ENCODE peak calls at places on chromosomes 7 and 10, in ten cellular contexts. O is OCI-LY7, Z is psoas muscle, H is HCT116, X is left lung, N is AG04450, L is NT2/D1, P is cardiac fibroblast, E is SK-N-SH, F is foreskin fibroblast. M is an unnamed sample.

GRCh38 chr10:60816624-60817023 is 38.3 kb downstream of the CDK1 start:
- DNase-seq in O (peak), Z (no peak), H (peak), X (no peak), N (peak), L (peak), P (peak), E (peak), F (peak), M (peak)

GRCh38 chr7:157360483-157361025 is 23.8 kb downstream of the DNAJB6 start:
- DNase-seq in O (no peak), Z (no peak), H (no peak), X (no peak), N (no peak), L (no peak), P (no peak), E (no peak), F (no peak), M (no peak)

GRCh38 chr7:36440880-36441279 is 51.2 kb downstream of the ANLN start:
- DNase-seq in O (no peak), Z (no peak), H (peak), X (no peak), N (no peak), L (no peak), P (peak), E (peak), F (no peak), M (no peak)

GRCh38 chr7:25580156-25580555 is 351.9 kb upstream of the NPVF start:
- DNase-seq in O (no peak), Z (no peak), H (no peak), X (no peak), N (no peak), L (no peak), P (no peak), E (no peak), F (no peak), M (no peak)

GRCh38 chr10:75611081-75611971 is 179.9 kb downstream of the LRMDA start:
- DNase-seq in O (no peak), Z (no peak), H (no peak), X (no peak), N (no peak), L (no peak), P (no peak), E (no peak), F (no peak), M (no peak)

GRCh38 chr7:121395494-121395960 is 581 bp downstream of the FAM3C start:
- DNase-seq in O (peak), Z (no peak), H (no peak), X (peak), N (no peak), L (no peak), P (no peak), E (peak), F (peak), M (no peak)

GRCh38 chr7:101156866-101157589 is 2.8 kb downstream of the AP1S1 start:
- DNase-seq in O (no peak), Z (no peak), H (no peak), X (no peak), N (no peak), L (no peak), P (no peak), E (no peak), F (no peak), M (no peak)

GRCh38 chr10:35600193-35600592 is 4.9 kb upstream of the GJD4 start:
- DNase-seq in O (no peak), Z (no peak), H (no peak), X (no peak), N (no peak), L (no peak), P (peak), E (no peak), F (no peak), M (no peak)

GRCh38 chr10:7525314-7526016 is 114.6 kb upstream of the SFMBT2 start:
- DNase-seq in O (peak), Z (no peak), H (peak), X (no peak), N (peak), L (peak), P (peak), E (peak), F (peak), M (peak)

GRCh38 chr7:91945476-91945875 is 4.8 kb downstream of the AKAP9 start:
- DNase-seq in O (no peak), Z (no peak), H (no peak), X (no peak), N (peak), L (no peak), P (peak), E (no peak), F (peak), M (no peak)

GRCh38 chr7:108515013-108515412 is 10.9 kb downstream of the PNPLA8 start:
- DNase-seq in O (no peak), Z (no peak), H (no peak), X (no peak), N (no peak), L (no peak), P (no peak), E (no peak), F (no peak), M (no peak)

GRCh38 chr10:116122664-116123063 is 150.3 kb downstream of the GFRA1 start:
- DNase-seq in O (no peak), Z (no peak), H (no peak), X (no peak), N (no peak), L (no peak), P (no peak), E (no peak), F (no peak), M (no peak)

GRCh38 chr7:155863721-155864151 is 51.5 kb upstream of the SHH start:
- DNase-seq in O (no peak), Z (no peak), H (no peak), X (no peak), N (no peak), L (no peak), P (no peak), E (no peak), F (no peak), M (no peak)

GRCh38 chr10:30158325-30158960 is 99.1 kb upstream of the JCAD start:
- DNase-seq in O (no peak), Z (no peak), H (no peak), X (no peak), N (no peak), L (no peak), P (no peak), E (no peak), F (no peak), M (no peak)

GRCh38 chr7:521221-522070 is 1.8 kb upstream of the PDGFA start:
- DNase-seq in O (no peak), Z (peak), H (no peak), X (peak), N (no peak), L (no peak), P (peak), E (peak), F (no peak), M (no peak)

GRCh38 chr10:45008524-45009161 is 7.9 kb downstream of the ZNF22 start:
- DNase-seq in O (peak), Z (no peak), H (peak), X (no peak), N (peak), L (peak), P (peak), E (peak), F (peak), M (peak)

GRCh38 chr7:157208758-157209413 is 70.2 kb downstream of the UBE3C start:
- DNase-seq in O (no peak), Z (no peak), H (no peak), X (no peak), N (no peak), L (no peak), P (no peak), E (no peak), F (no peak), M (no peak)

GRCh38 chr7:43303740-43304241 is 191.3 kb downstream of the HECW1 start:
- DNase-seq in O (no peak), Z (no peak), H (peak), X (no peak), N (no peak), L (no peak), P (peak), E (no peak), F (peak), M (peak)

GRCh38 chr10:107740962-107741690 is 576.6 kb upstream of the SORCS1 start:
- DNase-seq in O (no peak), Z (no peak), H (no peak), X (no peak), N (no peak), L (no peak), P (peak), E (no peak), F (peak), M (no peak)

GRCh38 chr7:44189286-44189992 is at the start of gene GCK:
- DNase-seq in O (no peak), Z (no peak), H (no peak), X (no peak), N (no peak), L (no peak), P (no peak), E (no peak), F (no peak), M (no peak)

DNA sequence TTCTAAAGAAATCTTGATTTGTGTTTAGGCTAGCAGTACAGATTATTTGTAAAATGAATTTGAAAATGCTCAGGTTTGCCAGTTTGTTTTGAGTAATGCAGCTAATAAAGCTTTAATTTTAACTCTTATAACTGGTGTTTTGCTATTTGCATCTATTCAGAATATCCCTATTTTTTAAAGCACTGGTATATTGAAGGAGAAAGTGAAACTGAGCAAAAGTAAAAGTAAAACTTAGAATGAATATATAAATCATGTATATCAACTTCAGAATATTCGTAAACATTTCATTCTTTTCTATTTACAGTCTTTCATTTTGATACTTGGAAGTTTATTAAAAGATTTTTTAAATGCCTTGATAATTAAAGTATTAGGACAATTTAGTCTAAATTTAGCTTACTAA is 26.2 kb downstream of the TASOR2 start:
- DNase-seq in O (no peak), Z (no peak), H (no peak), X (no peak), N (no peak), L (no peak), P (no peak), E (no peak), F (no peak), M (no peak)
- H3K4me3 ChIP-seq in O (no peak), Z (peak), H (no peak), X (peak), N (no peak), L (no peak), P (no peak), E (peak), F (no peak), M (no peak)

DNA sequence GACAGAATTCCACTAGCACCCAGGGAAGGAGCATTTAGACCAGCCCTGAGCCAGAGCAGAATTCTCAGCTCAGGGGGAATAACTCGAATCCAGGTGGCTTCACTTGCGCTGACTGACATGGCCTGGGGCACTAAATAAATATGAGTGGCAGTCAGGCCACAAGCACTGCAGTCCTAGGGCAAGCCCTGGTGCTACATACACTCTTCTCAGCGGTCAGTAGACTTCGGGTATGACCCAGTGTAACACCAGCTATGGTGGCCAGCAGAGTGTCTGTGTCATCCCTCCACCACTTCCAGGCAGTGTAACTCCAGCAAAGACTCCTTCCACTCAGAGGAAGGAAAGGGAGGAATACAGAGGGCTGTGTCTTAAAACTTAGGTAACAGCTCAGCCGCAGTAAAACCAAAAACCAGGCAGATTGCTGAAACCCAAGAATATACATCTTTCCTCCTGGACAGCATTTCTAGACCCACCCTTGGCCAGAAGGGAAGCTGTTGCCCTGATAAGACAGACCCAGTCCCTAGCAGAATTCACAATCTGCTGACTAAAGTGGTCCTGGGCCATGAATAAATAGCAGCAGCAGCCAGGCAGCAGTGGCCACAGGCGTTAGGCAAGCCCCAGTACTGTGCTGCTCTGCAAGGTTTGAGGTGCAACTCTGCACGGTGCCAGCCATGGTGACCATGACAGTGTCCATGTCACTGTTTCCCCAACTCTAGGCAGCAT is 77.0 kb downstream of the SNX13 start:
- DNase-seq in O (no peak), Z (no peak), H (no peak), X (no peak), N (no peak), L (no peak), P (no peak), E (no peak), F (no peak), M (no peak)
- H3K4me3 ChIP-seq in O (no peak), Z (no peak), H (no peak), X (no peak), N (no peak), L (no peak), P (no peak), E (no peak), F (no peak), M (no peak)

GRCh38 chr7:22549667-22550513 is 49.9 kb upstream of the STEAP1B start:
- DNase-seq in O (peak), Z (no peak), H (peak), X (no peak), N (no peak), L (no peak), P (no peak), E (peak), F (no peak), M (no peak)
- H3K4me3 ChIP-seq in O (no peak), Z (peak), H (no peak), X (no peak), N (peak), L (peak), P (peak), E (peak), F (peak), M (peak)

GRCh38 chr10:102988404-102989314 is 70.6 kb downstream of the CNNM2 start:
- DNase-seq in O (no peak), Z (no peak), H (no peak), X (no peak), N (peak), L (no peak), P (peak), E (no peak), F (no peak), M (no peak)
- H3K4me3 ChIP-seq in O (no peak), Z (no peak), H (no peak), X (no peak), N (peak), L (no peak), P (no peak), E (no peak), F (no peak), M (no peak)

GRCh38 chr10:69045441-69046300 is 42.2 kb upstream of the SRGN start:
- DNase-seq in O (no peak), Z (no peak), H (no peak), X (no peak), N (no peak), L (no peak), P (peak), E (no peak), F (no peak), M (no peak)

GRCh38 chr10:69051303-69051702 is 36.6 kb upstream of the SRGN start:
- DNase-seq in O (no peak), Z (peak), H (no peak), X (peak), N (no peak), L (no peak), P (peak), E (no peak), F (peak), M (no peak)

GRCh38 chr10:69047111-69047837 is 40.6 kb upstream of the SRGN start:
- DNase-seq in O (no peak), Z (no peak), H (no peak), X (no peak), N (no peak), L (no peak), P (no peak), E (no peak), F (no peak), M (no peak)

GRCh38 chr10:69049564-69049955 is 38.3 kb upstream of the SRGN start:
- DNase-seq in O (no peak), Z (no peak), H (no peak), X (peak), N (no peak), L (no peak), P (no peak), E (no peak), F (no peak), M (no peak)

GRCh38 chr10:69048103-69048502 is 39.8 kb upstream of the SRGN start:
- DNase-seq in O (no peak), Z (peak), H (no peak), X (peak), N (no peak), L (no peak), P (peak), E (no peak), F (peak), M (no peak)
- H3K4me3 ChIP-seq in O (no peak), Z (no peak), H (no peak), X (no peak), N (no peak), L (no peak), P (no peak), E (no peak), F (no peak), M (no peak)

GRCh38 chr10:43417950-43418768 is 9.2 kb upstream of the HNRNPF start:
- DNase-seq in O (peak), Z (no peak), H (no peak), X (no peak), N (no peak), L (no peak), P (no peak), E (no peak), F (no peak), M (no peak)
- H3K4me3 ChIP-seq in O (peak), Z (no peak), H (peak), X (no peak), N (no peak), L (no peak), P (no peak), E (no peak), F (no peak), M (no peak)

DNA sequence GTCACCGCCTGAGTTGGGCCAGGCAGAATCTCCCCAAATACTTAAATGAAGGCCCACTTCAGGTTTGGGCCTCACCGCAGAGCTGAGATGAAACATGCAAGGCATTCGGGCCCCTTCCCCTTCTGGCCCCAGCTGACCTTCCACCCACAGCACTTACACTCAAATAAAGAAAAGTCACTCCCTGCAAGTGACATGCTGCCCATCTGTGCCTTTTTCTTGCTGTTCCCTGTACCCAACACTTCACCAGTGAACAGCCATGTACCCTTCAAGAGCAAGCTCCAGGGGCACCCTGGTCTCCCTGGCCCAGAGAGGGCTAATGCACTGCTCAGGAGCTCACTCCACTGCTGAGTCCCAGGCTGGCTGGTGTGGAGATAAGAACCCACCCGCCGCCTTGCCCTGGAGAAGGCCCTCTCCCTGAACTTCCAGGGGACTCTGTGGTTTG is 40.7 kb downstream of the ZCCHC24 start:
- DNase-seq in O (no peak), Z (no peak), H (no peak), X (peak), N (no peak), L (no peak), P (no peak), E (no peak), F (no peak), M (no peak)
- H3K4me3 ChIP-seq in O (no peak), Z (no peak), H (no peak), X (no peak), N (no peak), L (no peak), P (no peak), E (no peak), F (no peak), M (no peak)

GRCh38 chr10:74000892-74001669 is 3.2 kb downstream of the VCL start:
- DNase-seq in O (no peak), Z (no peak), H (no peak), X (no peak), N (no peak), L (no peak), P (no peak), E (no peak), F (no peak), M (no peak)

GRCh38 chr10:73998623-73999622 is 1.0 kb downstream of the VCL start:
- DNase-seq in O (peak), Z (peak), H (peak), X (peak), N (peak), L (peak), P (peak), E (peak), F (peak), M (peak)

GRCh38 chr10:73997479-73997805 is 474 bp upstream of the VCL start:
- DNase-seq in O (peak), Z (no peak), H (no peak), X (no peak), N (no peak), L (no peak), P (no peak), E (no peak), F (no peak), M (peak)

GRCh38 chr10:73997806-73998622 is at the start of gene VCL:
- DNase-seq in O (peak), Z (peak), H (peak), X (peak), N (peak), L (peak), P (peak), E (peak), F (peak), M (peak)

DNA sequence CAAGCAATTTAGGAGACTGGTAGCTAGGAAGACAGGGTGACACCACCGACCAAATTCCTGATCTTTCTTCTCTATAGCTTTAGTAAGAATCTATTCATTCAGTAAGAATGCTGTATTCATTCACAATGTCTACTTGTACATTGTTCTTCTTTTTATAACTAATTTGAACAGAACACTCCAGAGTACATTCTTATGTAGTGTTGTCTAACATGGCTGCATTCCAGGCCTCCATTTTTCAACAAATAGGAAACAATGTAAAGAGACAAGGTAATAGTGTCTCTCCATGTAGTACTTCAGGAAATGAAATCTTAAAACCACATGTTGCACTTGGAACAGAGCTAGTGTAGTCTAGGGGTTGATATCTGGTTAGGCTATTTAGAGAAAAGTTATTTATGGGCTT is 1.8 kb downstream of the VCL start:
- DNase-seq in O (no peak), Z (no peak), H (no peak), X (no peak), N (no peak), L (no peak), P (peak), E (no peak), F (peak), M (no peak)
- H3K4me3 ChIP-seq in O (peak), Z (peak), H (peak), X (peak), N (peak), L (peak), P (peak), E (peak), F (peak), M (peak)

M was measured in HFF-Myc.